ENCODE peak calls at places on chromosome 1, in ten cellular contexts. C is CD8-positive, alpha-beta T cell; N is cardiac muscle cell; V is HFF-Myc; T is hepatocyte; M is PC-3; D is choroid plexus epithelial cell; F is bronchial epithelial cell; L is AG10803; O is ovary. X is an unnamed sample.

GRCh38 chr1:151056149-151056548 is 3.3 kb downstream of the CDC42SE1 start:
- DNase-seq in M (no peak), N (no peak), L (no peak), F (no peak), O (no peak), T (no peak), C (no peak), V (no peak), D (no peak), X (no peak)

GRCh38 chr1:32873484-32873883 is 2.8 kb upstream of the FNDC5 start:
- DNase-seq in D (no peak), F (no peak), O (no peak), L (no peak), C (no peak), M (no peak), T (no peak), V (no peak), N (no peak), X (no peak)

GRCh38 chr1:68121536-68121935 is 71.1 kb upstream of the DIRAS3 start:
- DNase-seq in C (no peak), T (no peak), F (peak; percentile 34), N (peak; percentile 25), L (peak; percentile 55), V (no peak), M (peak; percentile 63), O (no peak), D (peak; percentile 61), X (no peak)

GRCh38 chr1:1093610-1093943 is 19.5 kb upstream of the RNF223 start:
- DNase-seq in D (no peak), N (no peak), V (no peak), C (no peak), T (no peak), O (no peak), M (no peak), F (no peak), L (no peak), X (no peak)

GRCh38 chr1:48619529-48619928 is 147.5 kb upstream of the SPATA6 start:
- DNase-seq in F (peak; percentile 77), D (no peak), M (peak; percentile 78), C (no peak), O (no peak), T (peak; percentile 43), V (no peak), L (peak; percentile 3), N (no peak), X (no peak)

GRCh38 chr1:13543927-13544556 is 30.2 kb upstream of the LRRC38 start:
- DNase-seq in V (no peak), O (peak; percentile 19), F (peak; percentile 22), T (peak; percentile 49), C (no peak), N (peak; percentile 28), M (peak; percentile 58), D (peak; percentile 46), L (peak; percentile 43), X (no peak)

GRCh38 chr1:20469406-20470076 is 16.5 kb downstream of the CAMK2N1 start:
- DNase-seq in D (no peak), M (no peak), V (no peak), T (no peak), O (no peak), N (no peak), F (no peak), C (no peak), L (no peak), X (no peak)

GRCh38 chr1:41851589-41851988 is 67.1 kb downstream of the HIVEP3 start:
- DNase-seq in N (peak; percentile 73), D (peak; percentile 88), M (peak; percentile 96), T (no peak), O (no peak), C (no peak), F (peak; percentile 95), V (peak; percentile 59), L (peak; percentile 68), X (peak; percentile 59)

GRCh38 chr1:160353223-160353622 is 10.0 kb downstream of the NCSTN start:
- DNase-seq in T (no peak), C (no peak), M (no peak), O (no peak), V (no peak), L (peak; percentile 22), N (no peak), D (peak; percentile 70), F (peak; percentile 25), X (no peak)

GRCh38 chr1:118487932-118488331 is 302.9 kb upstream of the SPAG17 start:
- DNase-seq in C (no peak), L (no peak), V (no peak), T (no peak), F (peak; percentile 33), M (no peak), N (no peak), O (no peak), D (no peak), X (no peak)

GRCh38 chr1:44044071-44044801 is 13.0 kb upstream of the SLC6A9 start:
- DNase-seq in O (no peak), C (no peak), M (peak; percentile 77), T (no peak), F (peak; percentile 77), L (no peak), D (no peak), N (no peak), V (no peak), X (no peak)

GRCh38 chr1:23423415-23424170 is 955 bp downstream of the TCEA3 start:
- DNase-seq in T (peak; percentile 67), D (no peak), F (no peak), C (no peak), L (peak; percentile 5), O (peak; percentile 74), N (no peak), V (no peak), M (peak; percentile 39), X (no peak)
- H3K4me3 ChIP-seq in T (peak overlapping the region; percentile 41), D (peak overlapping the region; percentile 50), F (peak overlapping the region; percentile 55), C (peak overlapping the region; percentile 66), L (peak overlapping the region; percentile 69), O (peak overlapping the region; percentile 54), N (peak overlapping the region; percentile 52), V (peak overlapping the region; percentile 36), M (peak overlapping the region; percentile 81), X (peak overlapping the region; percentile 33)

GRCh38 chr1:234604726-234605492 is 5.1 kb downstream of the IRF2BP2 start:
- DNase-seq in F (peak; percentile 78), T (no peak), D (peak; percentile 69), V (no peak), C (no peak), M (peak; percentile 30), O (no peak), N (peak; percentile 59), L (peak; percentile 75), X (no peak)
- H3K4me3 ChIP-seq in F (peak overlapping the region; percentile 71), T (peak overlapping the region; percentile 91), D (peak overlapping the region; percentile 91), V (peak overlapping the region; percentile 75), C (peak overlapping the region; percentile 73), M (peak overlapping the region; percentile 78), O (peak overlapping the region; percentile 78), N (peak overlapping the region; percentile 95), L (peak overlapping the region; percentile 63), X (peak overlapping the region; percentile 82)

GRCh38 chr1:7785108-7785507 is 1.0 kb downstream of the PER3 start:
- DNase-seq in D (no peak), N (no peak), C (no peak), M (no peak), O (no peak), F (no peak), L (no peak), T (no peak), V (no peak), X (no peak)
- H3K4me3 ChIP-seq in D (no peak overlapping the region), N (no peak overlapping the region), C (no peak overlapping the region), M (no peak overlapping the region), O (peak overlapping the region; percentile 62), F (no peak overlapping the region), L (peak overlapping the region; percentile 67), T (no peak overlapping the region), V (peak overlapping the region; percentile 35), X (no peak overlapping the region)

DNA sequence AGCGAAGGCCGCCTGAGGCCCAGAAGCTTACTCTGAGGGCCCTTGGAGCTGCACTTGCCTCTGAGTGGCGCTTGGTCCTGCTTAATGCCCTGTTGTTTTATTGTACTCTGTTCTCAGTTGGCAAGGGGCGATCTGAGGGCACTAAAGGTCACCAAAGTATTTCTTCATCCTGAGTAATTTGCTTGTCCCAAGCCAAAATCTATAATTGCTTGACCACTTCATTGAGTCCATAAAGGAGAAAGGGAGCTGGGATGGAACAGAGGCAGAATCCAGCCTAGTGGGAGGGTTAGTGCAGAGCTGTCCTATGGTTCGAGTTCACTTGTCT is 376 bp upstream of the NUAK2 start:
- DNase-seq in O (no peak), C (no peak), F (no peak), V (no peak), N (no peak), L (no peak), D (no peak), M (no peak), T (no peak), X (no peak)
- H3K4me3 ChIP-seq in O (peak overlapping the region; percentile 52), C (peak overlapping the region; percentile 73), F (no peak overlapping the region), V (peak overlapping the region; percentile 89), N (no peak overlapping the region), L (peak overlapping the region; percentile 26), D (peak overlapping the region; percentile 92), M (peak overlapping the region; percentile 82), T (no peak overlapping the region), X (peak overlapping the region; percentile 90)